ENCODE peak calls at places on chromosomes 1 and 21, in seven cellular contexts. P is left ventricle myocardium inferior, O is heart left ventricle, R is stomach, B is GM23248, K is AG10803, A is T-cell. V is an unnamed sample.

GRCh38 chr1:201217851-201218250 is 27.2 kb downstream of the IGFN1 start:
- DNase-seq in P (no peak), O (no peak), R (no peak), B (no peak), K (no peak), A (no peak), V (no peak)

GRCh38 chr1:13725714-13726175 is 25.8 kb downstream of the PRDM2 start:
- DNase-seq in P (no peak), O (no peak), R (peak), B (peak), K (peak), A (peak), V (peak)

GRCh38 chr1:70429219-70429618 is 18.2 kb downstream of the CTH start:
- DNase-seq in P (no peak), O (no peak), R (no peak), B (peak), K (no peak), A (no peak), V (no peak)

GRCh38 chr1:227709451-227709850 is 25.7 kb downstream of the JMJD4 start:
- DNase-seq in P (no peak), O (no peak), R (no peak), B (peak), K (no peak), A (no peak), V (no peak)

GRCh38 chr21:35159881-35160280 is 110.8 kb upstream of the RUNX1 start:
- DNase-seq in P (no peak), O (no peak), R (no peak), B (peak), K (peak), A (no peak), V (peak)

GRCh38 chr1:107198581-107198980 is 57.7 kb downstream of the NTNG1 start:
- DNase-seq in P (no peak), O (no peak), R (no peak), B (peak), K (peak), A (no peak), V (no peak)

GRCh38 chr1:196309386-196309785 is 298.9 kb downstream of the KCNT2 start:
- DNase-seq in P (no peak), O (no peak), R (no peak), B (peak), K (peak), A (no peak), V (peak)

GRCh38 chr1:232950919-232951579 is 638 bp downstream of the NTPCR start:
- DNase-seq in P (no peak), O (no peak), R (no peak), B (peak), K (peak), A (no peak), V (peak)

GRCh38 chr21:37682908-37683307 is 233.3 kb downstream of the KCNJ6 start:
- DNase-seq in P (no peak), O (no peak), R (no peak), B (peak), K (peak), A (no peak), V (peak)

GRCh38 chr21:44920694-44921604 is at the start of gene ITGB2:
- DNase-seq in P (peak), O (peak), R (peak), B (no peak), K (no peak), A (peak), V (no peak)

GRCh38 chr1:229148041-229148671 is 122.8 kb upstream of the RAB4A start:
- DNase-seq in P (peak), O (no peak), R (peak), B (no peak), K (no peak), A (no peak), V (no peak)

GRCh38 chr1:193141804-193142203 is 20.0 kb downstream of the CDC73 start:
- DNase-seq in P (no peak), O (no peak), R (no peak), B (no peak), K (no peak), A (no peak), V (no peak)

GRCh38 chr1:61050541-61051454 is 31.6 kb upstream of the NFIA start:
- DNase-seq in P (peak), O (peak), R (peak), B (peak), K (no peak), A (no peak), V (peak)

GRCh38 chr1:67618285-67619018 is 66.5 kb upstream of the GADD45A start:
- DNase-seq in P (no peak), O (no peak), R (peak), B (peak), K (peak), A (no peak), V (peak)

GRCh38 chr21:44946254-44947041 is 6.6 kb downstream of the SLX9 start:
- DNase-seq in P (peak), O (peak), R (no peak), B (no peak), K (no peak), A (no peak), V (no peak)

GRCh38 chr1:6465461-6466005 is 440 bp downstream of the TNFRSF25 start:
- DNase-seq in P (no peak), O (no peak), R (no peak), B (no peak), K (no peak), A (peak), V (no peak)

GRCh38 chr1:47548188-47548587 is 110.3 kb downstream of the FOXD2 start:
- DNase-seq in P (no peak), O (no peak), R (no peak), B (no peak), K (no peak), A (no peak), V (no peak)

GRCh38 chr1:36890776-36891175 is 143.5 kb downstream of the GRIK3 start:
- DNase-seq in P (no peak), O (no peak), R (peak), B (no peak), K (no peak), A (no peak), V (no peak)

GRCh38 chr21:37582613-37583012 is 216.0 kb downstream of the DYRK1A start:
- DNase-seq in P (no peak), O (no peak), R (no peak), B (peak), K (peak), A (no peak), V (peak)

GRCh38 chr1:50123071-50123470 is 14.4 kb downstream of the ELAVL4 start:
- DNase-seq in P (no peak), O (no peak), R (no peak), B (no peak), K (no peak), A (no peak), V (no peak)

GRCh38 chr1:46714976-46715375 is 3.9 kb downstream of the EFCAB14 start:
- DNase-seq in P (no peak), O (no peak), R (no peak), B (no peak), K (no peak), A (no peak), V (no peak)

GRCh38 chr21:37176716-37177115 is 90.4 kb downstream of the VPS26C start:
- DNase-seq in P (no peak), O (no peak), R (peak), B (no peak), K (no peak), A (no peak), V (no peak)

GRCh38 chr1:155049651-155050559 is 1.2 kb upstream of the ADAM15 start:
- DNase-seq in P (no peak), O (no peak), R (no peak), B (peak), K (peak), A (no peak), V (no peak)

GRCh38 chr1:182616130-182617074 is 12.2 kb upstream of the RGS16 start:
- DNase-seq in P (peak), O (peak), R (peak), B (peak), K (peak), A (peak), V (peak)

GRCh38 chr1:31786366-31787060 is 22.4 kb upstream of the ADGRB2 start:
- DNase-seq in P (no peak), O (no peak), R (no peak), B (no peak), K (no peak), A (no peak), V (no peak)

GRCh38 chr1:21574464-21575151 is 65.4 kb downstream of the ALPL start:
- DNase-seq in P (peak), O (peak), R (peak), B (peak), K (peak), A (no peak), V (peak)

GRCh38 chr1:228405979-228406265 is 713 bp downstream of the TRIM11 start:
- DNase-seq in P (no peak), O (no peak), R (no peak), B (no peak), K (peak), A (no peak), V (peak)

V was measured in GM03348.